ENCODE peak calls at places on chromosomes 12 and 14, in eight cellular contexts. N is stimulated activated CD8-positive, alpha-beta memory T cell treated with anti-CD3 and anti-CD28 coated beads, Interleukin-2, amount 100 ng/mL, for 1 hour; K is left lung; D is astrocyte of the spinal cord; G is heart left ventricle; Z is spleen; V is posterior cingulate gyrus; R is choroid plexus epithelial cell. L is an unnamed sample.

GRCh38 chr12:120468271-120468845 is 1.2 kb downstream of the SRSF9 start:
- DNase-seq in D (peak), V (no peak), R (peak), N (no peak), Z (peak), G (no peak), K (peak), L (no peak)

GRCh38 chr14:32800320-32800719 is 138.4 kb upstream of the NPAS3 start:
- DNase-seq in V (no peak), Z (no peak), D (no peak), K (no peak), G (no peak), R (no peak), N (no peak), L (no peak)

GRCh38 chr14:103385994-103386491 is 828 bp downstream of the MARK3 start:
- DNase-seq in K (peak), R (peak), N (no peak), G (peak), V (no peak), Z (peak), D (peak), L (no peak)

GRCh38 chr12:111105294-111105693 is 184.9 kb upstream of the MYL2 start:
- DNase-seq in Z (no peak), K (no peak), R (no peak), N (no peak), D (no peak), G (no peak), V (no peak), L (no peak)

GRCh38 chr12:132617135-132617701 is 1.4 kb upstream of the P2RX2 start:
- DNase-seq in V (no peak), N (no peak), G (no peak), K (no peak), R (no peak), D (no peak), Z (no peak), L (no peak)

GRCh38 chr12:19285793-19286448 is 153.4 kb upstream of the AEBP2 start:
- DNase-seq in G (no peak), R (no peak), K (no peak), V (no peak), N (no peak), D (no peak), Z (no peak), L (no peak)

GRCh38 chr12:13404631-13405473 is 208.3 kb downstream of the EMP1 start:
- DNase-seq in K (no peak), G (no peak), N (no peak), Z (no peak), R (no peak), D (no peak), V (no peak), L (no peak)

GRCh38 chr14:71651228-71651627 is 281.0 kb upstream of the RGS6 start:
- DNase-seq in D (peak), Z (no peak), K (no peak), V (no peak), N (no peak), R (peak), G (no peak), L (no peak)

GRCh38 chr14:101500061-101500460 is 61.2 kb upstream of the DIO3 start:
- DNase-seq in R (no peak), Z (peak), D (no peak), K (no peak), V (no peak), G (no peak), N (no peak), L (no peak)

GRCh38 chr12:49413796-49414195 is 46.5 kb downstream of the SPATS2 start:
- DNase-seq in R (peak), N (no peak), Z (no peak), G (no peak), D (no peak), V (no peak), K (no peak), L (no peak)

GRCh38 chr12:113221997-113222729 is 899 bp downstream of the TPCN1 start:
- DNase-seq in R (no peak), D (no peak), N (no peak), G (no peak), K (no peak), Z (peak), V (no peak), L (no peak)

GRCh38 chr12:58455146-58455545 is 465.2 kb downstream of the LRIG3 start:
- DNase-seq in Z (no peak), R (peak), V (no peak), G (no peak), D (peak), N (no peak), K (no peak), L (no peak)

GRCh38 chr14:51738754-51739153 is 87.0 kb downstream of the FRMD6 start:
- DNase-seq in K (no peak), V (no peak), R (no peak), G (no peak), D (no peak), N (no peak), Z (no peak), L (no peak)

GRCh38 chr12:116346751-116347150 is 69.3 kb upstream of the MED13L start:
- DNase-seq in Z (no peak), G (no peak), D (peak), K (no peak), V (no peak), N (no peak), R (peak), L (no peak)

GRCh38 chr14:95547272-95547625 is 12.4 kb downstream of the GLRX5 start:
- DNase-seq in R (no peak), K (no peak), Z (no peak), V (no peak), D (no peak), G (no peak), N (no peak), L (no peak)

GRCh38 chr14:76313303-76313702 is 62.6 kb upstream of the ESRRB start:
- DNase-seq in Z (no peak), N (no peak), R (no peak), D (no peak), G (no peak), K (no peak), V (no peak), L (no peak)

GRCh38 chr12:67918441-67918840 is 70.8 kb upstream of the IFNG-AS1 start:
- DNase-seq in Z (no peak), G (no peak), K (no peak), R (no peak), V (no peak), N (no peak), D (no peak), L (no peak)

GRCh38 chr12:92634730-92635129 is 68.1 kb upstream of the PLEKHG7 start:
- DNase-seq in N (no peak), Z (no peak), D (no peak), R (no peak), V (no peak), K (no peak), G (no peak), L (no peak)